ENCODE peak calls at places on chromosomes 3 and 15, in eight cellular contexts. C is GM23338; T is CD4-positive, alpha-beta T cell; O is dorsolateral prefrontal cortex; U is CD8-positive, alpha-beta T cell; M is PC-3; B is lower leg skin; J is AG04449. Y is an unnamed sample.

GRCh38 chr3:195073866-195074860 is 196.8 kb downstream of the XXYLT1 start:
- DNase-seq in O (no peak), C (no peak), B (no peak), M (no peak), T (no peak), J (no peak), U (no peak), Y (no peak)

GRCh38 chr3:112097378-112097777 is 11.2 kb downstream of the C3orf52 start:
- DNase-seq in M (peak; percentile 100), O (no peak), J (peak; percentile 98), T (no peak), B (peak; percentile 76), U (no peak), C (no peak), Y (no peak)

GRCh38 chr3:42653560-42654330 is at the start of gene ZBTB47:
- DNase-seq in B (peak; percentile 44), C (peak; percentile 52), T (no peak), J (no peak), M (peak; percentile 44), U (peak; percentile 48), O (no peak), Y (no peak)

GRCh38 chr15:71747128-71748083 is 62.9 kb upstream of the NR2E3 start:
- DNase-seq in J (no peak), O (no peak), B (no peak), U (no peak), M (peak; percentile 97), T (no peak), C (no peak), Y (no peak)

GRCh38 chr3:78751266-78751665 is 1016.5 kb downstream of the ROBO1 start:
- DNase-seq in M (peak; percentile 57), T (no peak), U (no peak), O (no peak), C (no peak), B (no peak), J (no peak), Y (no peak)

GRCh38 chr3:197302696-197303341 is 4.4 kb upstream of the DLG1 start:
- DNase-seq in B (no peak), J (no peak), T (no peak), C (no peak), M (peak; percentile 39), O (no peak), U (no peak), Y (no peak)

GRCh38 chr3:127717357-127718243 is 44.8 kb downstream of the ABTB1 start:
- DNase-seq in C (no peak), M (no peak), T (no peak), U (no peak), O (peak; percentile 87), B (no peak), J (no peak), Y (no peak)

GRCh38 chr15:40058476-40059140 is 19.6 kb upstream of the SRP14 start:
- DNase-seq in B (no peak), C (no peak), T (no peak), U (no peak), O (no peak), M (peak; percentile 31), J (no peak), Y (no peak)

GRCh38 chr3:70291097-70291482 is 21.3 kb downstream of the MDFIC2 start:
- DNase-seq in B (no peak), M (no peak), O (no peak), C (no peak), T (no peak), U (no peak), J (no peak), Y (no peak)

GRCh38 chr3:86949850-86950249 is 41.1 kb downstream of the VGLL3 start:
- DNase-seq in M (no peak), O (no peak), J (no peak), U (no peak), B (no peak), T (no peak), C (no peak), Y (no peak)

GRCh38 chr3:99499235-99499798 is 139.1 kb upstream of the COL8A1 start:
- DNase-seq in B (no peak), T (no peak), J (no peak), M (peak; percentile 77), C (peak; percentile 71), U (no peak), O (no peak), Y (no peak)

GRCh38 chr15:51319539-51319938 is 18.9 kb downstream of the CYP19A1 start:
- DNase-seq in U (no peak), T (no peak), C (no peak), M (no peak), O (no peak), J (no peak), B (no peak), Y (no peak)

GRCh38 chr3:17431004-17431403 is 311.4 kb downstream of the TBC1D5 start:
- DNase-seq in C (peak; percentile 46), J (no peak), M (peak; percentile 68), U (no peak), O (no peak), B (no peak), T (no peak), Y (no peak)

DNA sequence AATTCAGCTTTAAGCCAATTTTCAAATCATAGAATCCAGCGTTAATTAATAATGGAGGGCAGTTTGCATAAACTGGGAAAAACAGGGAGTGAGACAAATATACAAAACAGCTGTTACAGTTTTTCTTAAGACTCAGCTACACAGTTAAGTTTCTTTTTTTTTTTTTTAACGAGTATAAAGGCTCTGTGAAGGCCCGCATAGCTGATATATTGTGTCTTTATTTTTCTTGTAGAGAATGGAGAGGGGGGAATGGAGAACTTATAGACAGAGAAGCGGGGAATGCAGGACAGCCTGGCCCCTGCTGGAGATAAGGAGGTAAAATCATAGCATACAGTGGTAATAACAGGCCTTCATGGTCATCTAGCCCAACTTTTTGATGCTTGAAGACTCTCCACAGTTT is 164.4 kb downstream of the BBX start:
- DNase-seq in B (no peak), O (no peak), M (no peak), T (no peak), U (no peak), J (no peak), C (no peak), Y (no peak)
- TF ChIP-seq CTCF in B (no peak), O (no peak), M (no peak), T (no peak), U (no peak), J (no peak), C (peak; percentile 7), Y (no peak)

GRCh38 chr15:92273286-92273685 is 120.4 kb upstream of the ST8SIA2 start:
- DNase-seq in U (no peak), M (no peak), O (no peak), C (no peak), B (no peak), T (no peak), J (no peak), Y (no peak)

GRCh38 chr15:92272106-92272505 is 121.6 kb upstream of the ST8SIA2 start:
- DNase-seq in J (no peak), M (no peak), T (no peak), B (no peak), U (no peak), O (no peak), C (no peak), Y (no peak)

GRCh38 chr15:92273732-92274131 is 119.9 kb upstream of the ST8SIA2 start:
- DNase-seq in T (no peak), B (no peak), J (no peak), U (no peak), C (no peak), M (no peak), O (no peak), Y (no peak)

DNA sequence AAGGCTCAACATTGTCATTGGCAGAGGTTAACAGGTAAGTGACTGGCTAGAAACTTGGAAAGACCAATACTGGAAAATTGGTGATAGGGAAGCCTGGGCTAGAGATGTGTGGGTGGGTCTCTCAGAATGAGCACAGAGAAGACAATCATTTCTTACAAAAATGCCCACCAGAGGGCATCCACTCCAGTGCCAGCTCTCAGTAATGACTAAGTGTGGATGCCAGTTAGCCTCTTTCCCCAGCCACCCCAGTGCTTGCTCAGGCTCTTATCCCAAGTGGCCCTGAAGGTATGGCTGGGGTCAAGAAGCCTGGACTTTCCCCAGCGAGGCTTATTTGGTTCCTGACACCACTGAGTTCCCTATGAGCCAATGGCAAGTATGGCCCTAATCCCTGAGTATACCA is 115.9 kb upstream of the ST8SIA2 start:
- DNase-seq in U (no peak), M (peak; percentile 35), O (peak; percentile 43), C (peak; percentile 37), J (no peak), T (no peak), B (no peak), Y (no peak)
- TF ChIP-seq CTCF in U (no peak), M (peak; percentile 43), O (no peak), C (peak; percentile 49), J (peak; percentile 42), T (no peak), B (no peak), Y (peak; percentile 50)

DNA sequence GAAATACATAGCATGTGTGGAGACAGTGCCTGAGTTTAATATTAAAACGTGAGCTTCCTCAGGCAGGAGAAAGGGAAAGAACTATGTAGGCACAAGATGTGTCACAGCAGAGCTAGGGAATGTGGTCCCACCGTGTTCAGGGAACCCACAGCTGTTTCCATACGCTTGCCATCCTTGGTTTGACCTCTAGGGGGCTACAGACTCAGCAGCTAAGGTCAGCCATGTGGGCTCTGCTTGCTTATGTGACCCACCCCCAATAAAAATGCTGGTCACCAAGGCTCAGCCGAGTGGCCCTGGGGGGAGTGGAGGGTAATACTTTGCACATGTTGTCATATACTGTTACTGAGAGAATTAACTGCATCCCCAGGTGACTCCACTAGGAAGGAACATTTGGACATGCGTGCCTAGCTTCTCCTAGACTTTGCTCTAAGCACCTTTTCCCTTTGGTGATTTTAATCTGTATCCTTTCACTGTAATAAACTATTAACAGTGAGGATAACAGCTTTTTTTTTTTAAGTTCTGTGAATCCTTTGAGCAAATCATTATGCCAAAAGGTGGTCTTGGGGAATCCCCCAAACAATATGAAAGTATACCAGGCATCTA is 3.3 kb downstream of the TUBGCP5 start:
- DNase-seq in O (no peak), U (peak; percentile 61), C (peak; percentile 87), B (peak; percentile 28), T (no peak), J (no peak), M (peak; percentile 71), Y (peak; percentile 46)
- TF ChIP-seq CTCF in O (peak; percentile 62), U (peak; percentile 70), C (peak; percentile 79), B (no peak), T (peak; percentile 76), J (peak; percentile 65), M (peak; percentile 81), Y (peak; percentile 60)

DNA sequence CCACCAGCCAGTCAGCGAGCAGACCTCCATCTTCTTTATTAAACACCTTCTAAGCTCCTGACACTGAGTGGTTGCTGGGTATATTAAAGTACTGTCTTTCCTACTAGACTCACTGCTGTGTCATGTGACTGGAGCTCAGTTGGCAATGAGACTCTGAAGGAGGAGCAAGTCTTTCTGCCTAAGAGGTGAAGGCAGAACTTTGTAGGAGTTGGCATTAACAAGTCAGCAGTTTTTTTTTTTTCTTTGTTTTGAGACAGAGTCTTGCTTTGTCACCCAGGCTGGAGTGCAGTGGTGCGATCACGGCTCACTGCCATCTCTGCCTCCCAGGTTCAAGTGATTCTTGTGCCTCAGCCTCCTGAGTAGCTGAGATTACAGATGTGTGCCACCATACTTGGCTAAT is 62.2 kb downstream of the ABHD5 start:
- DNase-seq in U (no peak), J (no peak), M (no peak), C (no peak), O (no peak), B (no peak), T (no peak), Y (no peak)
- TF ChIP-seq CTCF in U (no peak), J (no peak), M (no peak), C (no peak), O (no peak), B (no peak), T (no peak), Y (no peak)